ENCODE peak calls at places on chromosomes 4 and X, in four cellular contexts. One of them, this sample, is unnamed.

GRCh38 chrX:123408856-123409737 is 225.0 kb downstream of the GRIA3 start:
- DNase-seq in Jurkat, Clone E6-1: no peak
- DNase-seq in cortex of kidney: no peak
- DNase-seq in stimulated activated CD8-positive, alpha-beta memory T cell treated with anti-CD3 and anti-CD28 coated beads, Interleukin-4, amount 100 ng/mL, for 4 hours: no peak
- DNase-seq in this sample: no peak

GRCh38 chrX:23952984-23953907 is 45.4 kb downstream of the CXorf58 start:
- DNase-seq in Jurkat, Clone E6-1: no peak
- DNase-seq in stimulated activated CD8-positive, alpha-beta memory T cell treated with anti-CD3 and anti-CD28 coated beads, Interleukin-4, amount 100 ng/mL, for 4 hours: no peak
- DNase-seq in cortex of kidney: no peak
- DNase-seq in this sample: peak; percentile 27

GRCh38 chr4:124636793-124637192 is 75.7 kb downstream of the ANKRD50 start:
- DNase-seq in cortex of kidney: no peak
- DNase-seq in Jurkat, Clone E6-1: no peak
- DNase-seq in stimulated activated CD8-positive, alpha-beta memory T cell treated with anti-CD3 and anti-CD28 coated beads, Interleukin-4, amount 100 ng/mL, for 4 hours: no peak
- DNase-seq in this sample: no peak

GRCh38 chr4:149409186-149410056 is 406.2 kb downstream of the IQCM start:
- DNase-seq in cortex of kidney: no peak
- DNase-seq in stimulated activated CD8-positive, alpha-beta memory T cell treated with anti-CD3 and anti-CD28 coated beads, Interleukin-4, amount 100 ng/mL, for 4 hours: no peak
- DNase-seq in Jurkat, Clone E6-1: no peak
- DNase-seq in this sample: no peak

GRCh38 chr4:75141162-75141561 is 208.2 kb downstream of the PARM1 start:
- DNase-seq in Jurkat, Clone E6-1: no peak
- DNase-seq in cortex of kidney: no peak
- DNase-seq in stimulated activated CD8-positive, alpha-beta memory T cell treated with anti-CD3 and anti-CD28 coated beads, Interleukin-4, amount 100 ng/mL, for 4 hours: no peak
- DNase-seq in this sample: no peak

GRCh38 chr4:47031011-47031678 is at the start of gene GABRB1:
- DNase-seq in stimulated activated CD8-positive, alpha-beta memory T cell treated with anti-CD3 and anti-CD28 coated beads, Interleukin-4, amount 100 ng/mL, for 4 hours: no peak
- DNase-seq in Jurkat, Clone E6-1: no peak
- DNase-seq in cortex of kidney: no peak
- DNase-seq in this sample: peak; percentile 75

GRCh38 chrX:82765806-82766205 is 742.3 kb upstream of the POU3F4 start:
- DNase-seq in cortex of kidney: no peak
- DNase-seq in stimulated activated CD8-positive, alpha-beta memory T cell treated with anti-CD3 and anti-CD28 coated beads, Interleukin-4, amount 100 ng/mL, for 4 hours: no peak
- DNase-seq in Jurkat, Clone E6-1: no peak
- DNase-seq in this sample: no peak

GRCh38 chr4:30839583-30840520 is 119.7 kb downstream of the PCDH7 start:
- DNase-seq in Jurkat, Clone E6-1: no peak
- DNase-seq in stimulated activated CD8-positive, alpha-beta memory T cell treated with anti-CD3 and anti-CD28 coated beads, Interleukin-4, amount 100 ng/mL, for 4 hours: no peak
- DNase-seq in cortex of kidney: no peak
- DNase-seq in this sample: no peak

GRCh38 chr4:10085386-10085785 is 31.2 kb downstream of the WDR1 start:
- DNase-seq in stimulated activated CD8-positive, alpha-beta memory T cell treated with anti-CD3 and anti-CD28 coated beads, Interleukin-4, amount 100 ng/mL, for 4 hours: no peak
- DNase-seq in cortex of kidney: no peak
- DNase-seq in Jurkat, Clone E6-1: no peak
- DNase-seq in this sample: no peak

GRCh38 chr4:62709618-62710252 is 1509.6 kb downstream of the ADGRL3 start:
- DNase-seq in cortex of kidney: no peak
- DNase-seq in Jurkat, Clone E6-1: peak; percentile 19
- DNase-seq in stimulated activated CD8-positive, alpha-beta memory T cell treated with anti-CD3 and anti-CD28 coated beads, Interleukin-4, amount 100 ng/mL, for 4 hours: no peak
- DNase-seq in this sample: no peak

GRCh38 chr4:68599150-68599549 is 23.0 kb upstream of the UGT2B17 start:
- DNase-seq in Jurkat, Clone E6-1: no peak
- DNase-seq in cortex of kidney: no peak
- DNase-seq in stimulated activated CD8-positive, alpha-beta memory T cell treated with anti-CD3 and anti-CD28 coated beads, Interleukin-4, amount 100 ng/mL, for 4 hours: no peak
- DNase-seq in this sample: no peak

GRCh38 chrX:47807548-47807947 is 29.2 kb upstream of the ZNF81 start:
- DNase-seq in Jurkat, Clone E6-1: no peak
- DNase-seq in stimulated activated CD8-positive, alpha-beta memory T cell treated with anti-CD3 and anti-CD28 coated beads, Interleukin-4, amount 100 ng/mL, for 4 hours: no peak
- DNase-seq in cortex of kidney: no peak
- DNase-seq in this sample: no peak